ENCODE peak calls at places on chromosomes 4 and X, in five cellular contexts. V is naive thymus-derived CD8-positive, alpha-beta T cell; H is GM06990; D is nephron progenitor cell; R is T-helper 1 cell. U is an unnamed sample.

GRCh38 chr4:80521438-80521837 is 185.9 kb downstream of the CFAP299 start:
- DNase-seq in V (no peak), H (peak), D (no peak), R (no peak), U (no peak)

GRCh38 chr4:47615385-47615784 is 130.3 kb downstream of the ATP10D start:
- DNase-seq in V (no peak), H (no peak), D (no peak), R (no peak), U (no peak)

GRCh38 chrX:45011131-45011530 is 138.1 kb downstream of the KDM6A start:
- DNase-seq in V (no peak), H (no peak), D (no peak), R (no peak), U (no peak)

GRCh38 chrX:108064613-108065012 is 19.7 kb downstream of the VSIG1 start:
- DNase-seq in V (no peak), H (no peak), D (no peak), R (no peak), U (no peak)

GRCh38 chr4:182454440-182455013 is 211.3 kb downstream of the TENM3 start:
- DNase-seq in V (no peak), H (no peak), D (no peak), R (no peak), U (no peak)

GRCh38 chr4:10232114-10232513 is 115.5 kb upstream of the WDR1 start:
- DNase-seq in V (no peak), H (no peak), D (no peak), R (no peak), U (no peak)

GRCh38 chr4:99651811-99652545 is 5.7 kb downstream of the C4orf54 start:
- DNase-seq in V (no peak), H (no peak), D (no peak), R (no peak), U (no peak)

GRCh38 chr4:24988776-24989175 is 42.0 kb downstream of the LGI2 start:
- DNase-seq in V (no peak), H (no peak), D (no peak), R (no peak), U (peak)

GRCh38 chr4:48801016-48801715 is 21.1 kb upstream of the FRYL start:
- DNase-seq in V (no peak), H (no peak), D (no peak), R (no peak), U (no peak)

GRCh38 chr4:100605144-100605543 is 87.3 kb upstream of the EMCN start:
- DNase-seq in V (no peak), H (no peak), D (no peak), R (no peak), U (no peak)

GRCh38 chr4:173332963-173333657 is 1.0 kb downstream of the HMGB2 start:
- DNase-seq in V (peak), H (peak), D (no peak), R (no peak), U (no peak)

GRCh38 chrX:10240918-10241317 is 84.1 kb downstream of the CLCN4 start:
- DNase-seq in V (no peak), H (no peak), D (no peak), R (no peak), U (no peak)

GRCh38 chr4:182022899-182023298 is 220.3 kb upstream of the TENM3 start:
- DNase-seq in V (no peak), H (no peak), D (no peak), R (no peak), U (no peak)

GRCh38 chrX:24294619-24295018 is 19.2 kb downstream of the SUPT20HL2 start:
- DNase-seq in V (no peak), H (no peak), D (peak), R (no peak), U (peak)

GRCh38 chrX:13091111-13091765 is 46.8 kb upstream of the FAM9C start:
- DNase-seq in V (no peak), H (no peak), D (no peak), R (no peak), U (no peak)

GRCh38 chr4:170089274-170089742 is 448 bp downstream of the AADAT start:
- DNase-seq in V (no peak), H (no peak), D (peak), R (no peak), U (peak)

GRCh38 chrX:47607091-47607490 is 12.6 kb downstream of the SYN1 start:
- DNase-seq in V (no peak), H (no peak), D (no peak), R (no peak), U (no peak)

U was measured in hepatocyte.